ENCODE peak calls at places on chromosome X, in seven cellular contexts. A is astrocyte, C is activated B cell treated with CpG ODN at 0.5 μM for 24 hours, V is fibroblast of mammary gland, T is glutamatergic neuron, S is fibroblast of pulmonary artery, H is astrocyte of the spinal cord. J is an unnamed sample.
A peak's percentile ranks its signal among the peaks of the same experiment; 100 is the strongest.

GRCh38 chrX:23825675-23826074 is 42.7 kb downstream of the SAT1 start:
- DNase-seq in V (no peak), A (no peak), T (no peak), S (no peak), C (no peak), H (no peak), J (no peak)

GRCh38 chrX:123408856-123409737 is 225.0 kb downstream of the GRIA3 start:
- DNase-seq in T (no peak), A (peak; percentile 87), H (peak; percentile 61), S (peak; percentile 14), V (no peak), C (no peak), J (no peak)

GRCh38 chrX:36462142-36462541 is 542.6 kb downstream of the CFAP47 start:
- DNase-seq in C (no peak), A (no peak), T (no peak), V (no peak), S (no peak), H (no peak), J (no peak)

GRCh38 chrX:44043496-44043895 is 70.3 kb upstream of the NDP start:
- DNase-seq in C (no peak), V (peak; percentile 39), A (peak; percentile 13), H (no peak), T (no peak), S (no peak), J (no peak)

GRCh38 chrX:41589634-41590270 is 99.0 kb upstream of the GPR34 start:
- DNase-seq in S (peak; percentile 35), T (no peak), A (peak; percentile 60), C (no peak), H (peak; percentile 37), V (peak; percentile 12), J (no peak)

GRCh38 chrX:30592846-30593245 is 15.3 kb upstream of the TASL start:
- DNase-seq in V (no peak), C (no peak), A (no peak), S (no peak), H (no peak), T (no peak), J (no peak)

GRCh38 chrX:137423241-137423640 is 142.7 kb upstream of the ZIC3 start:
- DNase-seq in V (no peak), A (no peak), T (no peak), C (no peak), H (no peak), S (no peak), J (no peak)

GRCh38 chrX:132226169-132226568 is 6.9 kb upstream of the RAP2C start:
- DNase-seq in T (no peak), H (no peak), S (no peak), C (no peak), A (no peak), V (peak; percentile 27), J (no peak)

GRCh38 chrX:40202456-40202855 is 104.7 kb upstream of the BCOR start:
- DNase-seq in C (no peak), H (no peak), A (no peak), S (no peak), T (no peak), V (no peak), J (no peak)

GRCh38 chrX:47358387-47359065 is 11.9 kb upstream of the ZNF157 start:
- DNase-seq in T (no peak), C (no peak), H (no peak), V (no peak), S (peak; percentile 6), A (no peak), J (no peak)

GRCh38 chrX:87327267-87327666 is 190.3 kb upstream of the KLHL4 start:
- DNase-seq in V (no peak), H (no peak), A (no peak), T (no peak), S (no peak), C (no peak), J (no peak)

GRCh38 chrX:100928660-100929613 is at the start of gene XKRX:
- DNase-seq in S (no peak), A (peak; percentile 3), V (peak; percentile 11), C (peak; percentile 23), T (peak; percentile 33), H (peak; percentile 10), J (no peak)

GRCh38 chrX:13688772-13689518 is at the start of gene RAB9A:
- DNase-seq in T (peak; percentile 90), V (peak; percentile 61), C (peak; percentile 77), A (peak; percentile 32), H (peak; percentile 73), S (peak; percentile 64), J (peak; percentile 90)

GRCh38 chrX:41265615-41266014 is 68.3 kb upstream of the DDX3X start:
- DNase-seq in S (peak; percentile 44), V (peak; percentile 86), T (no peak), A (peak; percentile 67), C (no peak), H (peak; percentile 79), J (no peak)

GRCh38 chrX:154517101-154517781 is 1.2 kb upstream of the FAM3A start:
- DNase-seq in A (no peak), H (no peak), S (no peak), T (no peak), V (no peak), C (no peak), J (no peak)

GRCh38 chrX:155755706-155756337 is 125.3 kb upstream of the VAMP7 start:
- DNase-seq in S (no peak), A (no peak), C (no peak), T (no peak), V (no peak), H (no peak), J (no peak)

GRCh38 chrX:101395789-101396188 is 5.0 kb downstream of the RPL36A start:
- DNase-seq in T (no peak), H (no peak), S (no peak), C (no peak), A (no peak), V (peak; percentile 57), J (no peak)

GRCh38 chrX:11266329-11266830 is 26.8 kb upstream of the AMELX start:
- DNase-seq in V (no peak), A (no peak), H (no peak), C (no peak), S (no peak), T (no peak), J (no peak)

GRCh38 chrX:149131780-149132179 is 373.3 kb downstream of the IDS start:
- DNase-seq in A (peak; percentile 33), H (peak; percentile 19), S (peak; percentile 8), T (no peak), V (peak; percentile 74), C (no peak), J (no peak)

GRCh38 chrX:39513836-39514235 is 583.9 kb downstream of the BCOR start:
- DNase-seq in A (no peak), T (no peak), C (no peak), S (no peak), H (no peak), V (no peak), J (no peak)

GRCh38 chrX:66150188-66150587 is 13.9 kb upstream of the HEPH start:
- DNase-seq in S (peak; percentile 6), V (peak; percentile 24), C (no peak), T (no peak), A (peak; percentile 2), H (no peak), J (no peak)

DNA sequence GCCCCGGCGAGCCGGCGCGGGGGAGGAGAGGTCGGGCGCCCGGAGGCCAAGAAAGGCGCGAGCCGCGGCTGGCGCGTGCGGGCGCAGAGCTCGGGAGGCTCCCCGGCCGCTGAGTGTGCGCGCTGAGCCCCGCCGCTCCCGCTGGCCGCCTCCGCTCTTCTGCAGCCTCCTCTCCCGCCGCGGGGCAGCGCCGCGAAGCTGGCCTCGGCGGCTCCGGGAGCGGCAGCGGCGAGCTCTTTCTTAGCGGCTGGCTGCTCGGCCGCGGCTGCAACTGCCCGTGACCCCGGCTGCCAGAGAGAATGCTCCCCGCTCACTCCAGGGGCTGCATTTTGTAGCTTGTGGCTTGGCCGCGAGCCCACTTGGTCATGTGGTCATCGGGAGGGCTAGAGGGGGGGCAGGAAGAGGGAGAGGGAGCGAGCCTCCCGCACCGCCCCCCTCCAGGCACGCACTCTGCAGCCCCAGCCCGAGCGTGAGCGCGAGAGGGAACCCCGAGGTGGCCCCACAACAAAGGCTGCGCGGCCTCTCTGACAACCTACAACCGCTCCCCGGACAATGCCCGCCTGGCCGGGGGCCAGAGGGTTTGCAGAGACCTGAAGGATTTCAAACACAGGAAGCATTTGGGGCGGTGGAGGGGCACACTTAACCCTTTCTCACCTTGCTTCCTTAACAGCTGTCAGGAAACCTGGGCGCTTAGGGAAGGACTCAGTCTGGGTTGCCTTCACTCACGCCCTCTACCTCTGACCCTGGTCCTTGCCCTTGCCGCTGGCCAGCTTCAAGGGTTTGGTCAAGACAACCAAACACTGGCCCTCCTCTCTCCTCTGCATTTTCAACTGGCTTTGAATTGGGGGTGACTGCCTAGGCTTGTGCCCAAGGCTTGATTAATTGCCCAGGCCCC is at the start of gene APLN:
- DNase-seq in C (no peak), V (peak; percentile 34), H (peak; percentile 43), A (peak; percentile 17), T (peak; percentile 56), S (peak; percentile 44), J (peak; percentile 69)
- TF ChIP-seq CTCF in C (no peak), V (no peak), H (no peak), A (no peak), T (no peak), S (no peak), J (no peak)

GRCh38 chrX:115650916-115651315 is 89.9 kb downstream of the PLS3 start:
- DNase-seq in V (peak; percentile 56), C (no peak), H (peak; percentile 53), S (peak; percentile 50), T (peak; percentile 38), A (peak; percentile 23), J (no peak)
- TF ChIP-seq CTCF in V (peak; percentile 77), C (no peak), H (peak; percentile 78), S (peak; percentile 58), T (peak; percentile 41), A (peak; percentile 49), J (peak; percentile 27)

GRCh38 chrX:152941328-152942111 is 43.7 kb downstream of the ZNF185 start:
- DNase-seq in C (peak; percentile 84), H (peak; percentile 92), S (peak; percentile 92), T (peak; percentile 87), A (peak; percentile 72), V (peak; percentile 88), J (peak; percentile 91)
- TF ChIP-seq CTCF in C (no peak), H (peak; percentile 62), S (peak; percentile 46), T (peak; percentile 85), A (peak; percentile 38), V (peak; percentile 48), J (peak; percentile 64)

GRCh38 chrX:49043220-49043986 is at the start of gene TFE3:
- DNase-seq in A (peak; percentile 95), S (peak; percentile 99), C (peak; percentile 82), H (peak; percentile 99), T (peak; percentile 92), V (peak; percentile 98), J (peak; percentile 99)

GRCh38 chrX:49040376-49040955 is 2.7 kb downstream of the TFE3 start:
- DNase-seq in C (no peak), H (peak; percentile 4), T (no peak), S (peak; percentile 26), V (peak; percentile 61), A (no peak), J (no peak)

GRCh38 chrX:49042581-49043219 is 457 bp downstream of the TFE3 start:
- DNase-seq in V (no peak), C (no peak), T (no peak), A (no peak), H (no peak), S (no peak), J (no peak)

GRCh38 chrX:49041683-49042529 is 1.3 kb downstream of the TFE3 start:
- DNase-seq in A (peak; percentile 52), H (peak; percentile 30), C (no peak), S (peak; percentile 52), T (no peak), V (peak; percentile 68), J (no peak)

DNA sequence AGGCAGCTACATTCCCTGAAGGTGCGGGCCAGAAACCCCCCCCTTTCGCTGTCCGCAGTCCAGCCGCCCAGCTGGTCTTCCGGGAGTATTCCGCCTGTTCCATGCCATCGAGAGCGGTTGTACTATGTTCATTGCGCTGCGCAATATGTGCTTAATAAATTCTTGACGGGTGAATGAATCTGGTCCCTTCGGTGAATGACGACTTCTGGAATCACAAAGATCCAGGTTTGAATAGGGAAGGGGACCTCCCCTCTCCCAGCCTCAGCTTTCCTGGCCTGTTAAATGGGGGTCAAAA is 777 bp upstream of the TFE3 start:
- DNase-seq in C (no peak), A (no peak), H (no peak), T (no peak), V (no peak), S (no peak), J (no peak)
- TF ChIP-seq CTCF in C (no peak), A (no peak), H (no peak), T (no peak), V (no peak), S (no peak), J (no peak)

J was measured in coronary artery.